ENCODE peak calls at places on chromosomes 1 and 21, in nine cellular contexts. B is fibroblast of mammary gland, Y is iris pigment epithelial cell, A is testis, P is pancreas, Q is KG1, C is G401, V is omental fat pad, T is globus pallidus. U is an unnamed sample.

GRCh38 chr1:116873680-116874271 is 35.9 kb upstream of the PTGFRN start:
- DNase-seq in Q (no peak), C (no peak), P (no peak), T (no peak), Y (no peak), B (peak; percentile 33), A (no peak), V (no peak), U (no peak)

GRCh38 chr1:48761986-48762385 is 14.7 kb downstream of the BEND5 start:
- DNase-seq in P (no peak), Y (no peak), V (no peak), Q (no peak), C (no peak), A (no peak), T (peak; percentile 9), B (peak; percentile 62), U (no peak)

GRCh38 chr1:65688848-65689247 is 103.8 kb upstream of the PDE4B start:
- DNase-seq in C (peak; percentile 77), P (no peak), T (no peak), Y (no peak), A (no peak), V (no peak), Q (no peak), B (peak; percentile 11), U (no peak)

GRCh38 chr1:32480761-32481160 is 15.9 kb downstream of the ZBTB8B start:
- DNase-seq in B (no peak), P (no peak), T (no peak), Y (no peak), A (no peak), C (no peak), Q (no peak), V (no peak), U (no peak)

GRCh38 chr1:19730793-19731192 is 66.1 kb downstream of the HTR6 start:
- DNase-seq in C (no peak), Q (no peak), B (no peak), A (no peak), T (no peak), P (no peak), V (no peak), Y (no peak), U (no peak)

GRCh38 chr1:32413507-32414185 is 19.4 kb upstream of the BSDC1 start:
- DNase-seq in P (no peak), Q (peak; percentile 71), C (peak; percentile 94), Y (peak; percentile 25), V (no peak), B (peak; percentile 66), A (peak; percentile 87), T (peak; percentile 55), U (peak; percentile 28)

GRCh38 chr1:118821801-118822200 is 166.3 kb downstream of the TBX15 start:
- DNase-seq in B (peak; percentile 55), T (no peak), A (no peak), Y (no peak), C (no peak), V (no peak), Q (no peak), P (no peak), U (no peak)

GRCh38 chr21:38683222-38683621 is 122.5 kb upstream of the ETS2 start:
- DNase-seq in T (no peak), A (no peak), Q (no peak), Y (peak; percentile 57), C (no peak), V (no peak), P (no peak), B (peak; percentile 46), U (no peak)

GRCh38 chr1:64505232-64505943 is 35.5 kb downstream of the CACHD1 start:
- DNase-seq in P (peak; percentile 30), C (no peak), V (no peak), B (no peak), T (no peak), Q (no peak), Y (no peak), A (peak; percentile 24), U (no peak)

GRCh38 chr1:37606481-37607263 is 10.9 kb upstream of the GNL2 start:
- DNase-seq in P (no peak), B (peak; percentile 42), C (no peak), Q (no peak), T (peak; percentile 3), Y (peak; percentile 73), A (no peak), V (no peak), U (no peak)

GRCh38 chr1:41314376-41314775 is 46.9 kb upstream of the FOXO6 start:
- DNase-seq in T (no peak), C (no peak), A (no peak), V (no peak), Q (no peak), P (no peak), B (no peak), Y (peak; percentile 15), U (no peak)

GRCh38 chr1:233340031-233340555 is 12.6 kb downstream of the MAP3K21 start:
- DNase-seq in Y (no peak), A (no peak), C (no peak), Q (no peak), V (no peak), P (no peak), T (no peak), B (no peak), U (no peak)

GRCh38 chr1:67608661-67609571 is 76.1 kb upstream of the GADD45A start:
- DNase-seq in Q (no peak), C (no peak), A (no peak), V (no peak), T (no peak), Y (peak; percentile 21), B (no peak), P (no peak), U (peak; percentile 21)

GRCh38 chr1:39977202-39977601 is 22.3 kb downstream of the MFSD2A start:
- DNase-seq in Q (no peak), A (no peak), P (no peak), T (no peak), C (no peak), B (no peak), Y (peak; percentile 12), V (no peak), U (no peak)

GRCh38 chr1:202047977-202048376 is 37.6 kb downstream of the ELF3 start:
- DNase-seq in T (no peak), C (no peak), Q (no peak), A (no peak), B (no peak), P (no peak), V (no peak), Y (no peak), U (no peak)

GRCh38 chr21:27275294-27275927 is 308.5 kb upstream of the ADAMTS5 start:
- DNase-seq in C (peak; percentile 37), Y (peak; percentile 90), V (no peak), B (peak; percentile 88), A (no peak), T (no peak), P (no peak), Q (no peak), U (no peak)

GRCh38 chr1:36178479-36179219 is 22.7 kb downstream of the MAP7D1 start:
- DNase-seq in T (no peak), C (no peak), A (peak; percentile 72), Q (no peak), Y (no peak), P (peak; percentile 79), B (no peak), V (no peak), U (no peak)

GRCh38 chr1:96865731-96866684 is 144.4 kb downstream of the PTBP2 start:
- DNase-seq in T (no peak), Y (peak; percentile 99), V (no peak), P (no peak), C (no peak), A (no peak), Q (no peak), B (peak; percentile 100), U (no peak)

GRCh38 chr1:248174521-248174920 is at the start of gene OR2M2:
- DNase-seq in C (no peak), Y (no peak), T (no peak), V (no peak), Q (no peak), P (no peak), A (no peak), B (no peak), U (no peak)

GRCh38 chr1:211630236-211631081 is 45.0 kb downstream of the NEK2 start:
- DNase-seq in Y (no peak), Q (no peak), T (no peak), A (peak; percentile 93), V (no peak), P (no peak), C (no peak), B (no peak), U (no peak)

GRCh38 chr1:8858888-8859706 is 19.4 kb downstream of the ENO1 start:
- DNase-seq in Y (peak; percentile 64), Q (no peak), P (no peak), V (no peak), B (peak; percentile 75), C (peak; percentile 78), A (peak; percentile 63), T (no peak), U (peak; percentile 36)

GRCh38 chr1:205791568-205792180 is 16.4 kb upstream of the RAB29 start:
- DNase-seq in Q (no peak), Y (peak; percentile 52), A (peak; percentile 79), C (peak; percentile 71), B (peak; percentile 47), T (peak; percentile 80), P (peak; percentile 55), V (no peak), U (no peak)

GRCh38 chr1:88608139-88608943 is 75.7 kb upstream of the PKN2 start:
- DNase-seq in T (no peak), A (no peak), Q (peak; percentile 2), P (no peak), Y (peak; percentile 38), V (no peak), B (peak; percentile 38), C (no peak), U (no peak)

GRCh38 chr21:42248783-42249597 is 30.1 kb downstream of the ABCG1 start:
- DNase-seq in P (no peak), B (no peak), A (no peak), V (no peak), Q (no peak), C (no peak), Y (no peak), T (no peak), U (no peak)

GRCh38 chr1:159932296-159933285 is 7.3 kb upstream of the TAGLN2 start:
- DNase-seq in B (no peak), V (no peak), T (no peak), Q (no peak), C (no peak), P (no peak), A (no peak), Y (no peak), U (no peak)

GRCh38 chr1:213987422-213987875 is 324 bp upstream of the PROX1 start:
- DNase-seq in Q (no peak), V (no peak), P (no peak), B (peak; percentile 19), T (no peak), C (no peak), A (no peak), Y (no peak), U (no peak)

GRCh38 chr1:39727932-39728317 is 10.8 kb upstream of the PPIE start:
- DNase-seq in V (no peak), Y (no peak), T (no peak), A (peak; percentile 46), C (no peak), B (no peak), P (no peak), Q (no peak), U (no peak)

GRCh38 chr1:24562625-24563024 is 6.7 kb downstream of the NCMAP start:
- DNase-seq in B (no peak), A (no peak), Q (no peak), P (peak; percentile 47), Y (no peak), V (no peak), C (no peak), T (no peak), U (no peak)

GRCh38 chr1:117258791-117259190 is 48.1 kb upstream of the VTCN1 start:
- DNase-seq in A (no peak), T (no peak), P (no peak), C (no peak), Q (no peak), B (no peak), Y (no peak), V (no peak), U (no peak)

U was measured in GF-D8.